ENCODE peak calls at places on chromosomes 16 and 17, in seven cellular contexts. One of them, this sample, is unnamed.

GRCh38 chr16:55179858-55180585 is 144.0 kb upstream of the IRX6 start:
- DNase-seq in heart right ventricle: no peak
- DNase-seq in fibroblast of pulmonary artery: no peak
- DNase-seq in stomach: no peak
- DNase-seq in fibroblast of the aortic adventitia: no peak
- DNase-seq in brain microvascular endothelial cell: no peak
- DNase-seq in AG04450: no peak
- DNase-seq in this sample: no peak

GRCh38 chr17:5585814-5586558 is 1.7 kb upstream of the NLRP1 start:
- DNase-seq in heart right ventricle: no peak
- DNase-seq in fibroblast of pulmonary artery: no peak
- DNase-seq in stomach: no peak
- DNase-seq in fibroblast of the aortic adventitia: peak; percentile 15
- DNase-seq in brain microvascular endothelial cell: no peak
- DNase-seq in AG04450: no peak
- DNase-seq in this sample: no peak

GRCh38 chr17:661509-661908 is 53.1 kb downstream of the VPS53 start:
- DNase-seq in heart right ventricle: no peak
- DNase-seq in fibroblast of pulmonary artery: no peak
- DNase-seq in stomach: no peak
- DNase-seq in fibroblast of the aortic adventitia: no peak
- DNase-seq in brain microvascular endothelial cell: no peak
- DNase-seq in AG04450: no peak
- DNase-seq in this sample: no peak

GRCh38 chr16:89089142-89089541 is 4.5 kb upstream of the ACSF3 start:
- DNase-seq in heart right ventricle: no peak
- DNase-seq in fibroblast of pulmonary artery: no peak
- DNase-seq in stomach: no peak
- DNase-seq in fibroblast of the aortic adventitia: no peak
- DNase-seq in brain microvascular endothelial cell: no peak
- DNase-seq in AG04450: no peak
- DNase-seq in this sample: no peak

GRCh38 chr17:63558441-63558840 is 8.2 kb downstream of the DCAF7 start:
- DNase-seq in heart right ventricle: no peak
- DNase-seq in fibroblast of pulmonary artery: no peak
- DNase-seq in stomach: no peak
- DNase-seq in fibroblast of the aortic adventitia: no peak
- DNase-seq in brain microvascular endothelial cell: no peak
- DNase-seq in AG04450: no peak
- DNase-seq in this sample: no peak

GRCh38 chr17:72970794-72971512 is 121.5 kb downstream of the SLC39A11 start:
- DNase-seq in heart right ventricle: no peak
- DNase-seq in fibroblast of pulmonary artery: no peak
- DNase-seq in stomach: no peak
- DNase-seq in fibroblast of the aortic adventitia: no peak
- DNase-seq in brain microvascular endothelial cell: no peak
- DNase-seq in AG04450: no peak
- DNase-seq in this sample: no peak

GRCh38 chr17:76736349-76737081 is 616 bp downstream of the SRSF2 start:
- DNase-seq in heart right ventricle: peak; percentile 83
- DNase-seq in fibroblast of pulmonary artery: peak; percentile 72
- DNase-seq in stomach: peak; percentile 81
- DNase-seq in fibroblast of the aortic adventitia: peak; percentile 63
- DNase-seq in brain microvascular endothelial cell: peak; percentile 57
- DNase-seq in AG04450: no peak
- DNase-seq in this sample: peak; percentile 75

GRCh38 chr16:83913234-83913633 is 14.3 kb downstream of the MLYCD start:
- DNase-seq in heart right ventricle: peak; percentile 78
- DNase-seq in fibroblast of pulmonary artery: peak; percentile 29
- DNase-seq in stomach: no peak
- DNase-seq in fibroblast of the aortic adventitia: no peak
- DNase-seq in brain microvascular endothelial cell: no peak
- DNase-seq in AG04450: no peak
- DNase-seq in this sample: no peak

GRCh38 chr16:53043462-53043861 is 9.2 kb downstream of the CHD9NB start:
- DNase-seq in heart right ventricle: no peak
- DNase-seq in fibroblast of pulmonary artery: no peak
- DNase-seq in stomach: no peak
- DNase-seq in fibroblast of the aortic adventitia: peak; percentile 67
- DNase-seq in brain microvascular endothelial cell: no peak
- DNase-seq in AG04450: no peak
- DNase-seq in this sample: peak; percentile 44

GRCh38 chr17:1376061-1376460 is 24.0 kb downstream of the YWHAE start:
- DNase-seq in heart right ventricle: no peak
- DNase-seq in fibroblast of pulmonary artery: no peak
- DNase-seq in stomach: no peak
- DNase-seq in fibroblast of the aortic adventitia: no peak
- DNase-seq in brain microvascular endothelial cell: no peak
- DNase-seq in AG04450: no peak
- DNase-seq in this sample: no peak

GRCh38 chr17:16407911-16408588 is 7.3 kb upstream of the TRPV2 start:
- DNase-seq in heart right ventricle: peak; percentile 52
- DNase-seq in fibroblast of pulmonary artery: peak; percentile 63
- DNase-seq in stomach: peak; percentile 78
- DNase-seq in fibroblast of the aortic adventitia: peak; percentile 62
- DNase-seq in brain microvascular endothelial cell: peak; percentile 52
- DNase-seq in AG04450: no peak
- DNase-seq in this sample: peak; percentile 60

GRCh38 chr16:1773703-1774455 is 945 bp upstream of the MRPS34 start:
- DNase-seq in heart right ventricle: no peak
- DNase-seq in fibroblast of pulmonary artery: no peak
- DNase-seq in stomach: peak; percentile 70
- DNase-seq in fibroblast of the aortic adventitia: peak; percentile 49
- DNase-seq in brain microvascular endothelial cell: no peak
- DNase-seq in AG04450: no peak
- DNase-seq in this sample: peak; percentile 53

GRCh38 chr16:66940236-66940635 is 4.9 kb downstream of the CES2 start:
- DNase-seq in heart right ventricle: no peak
- DNase-seq in fibroblast of pulmonary artery: no peak
- DNase-seq in stomach: no peak
- DNase-seq in fibroblast of the aortic adventitia: no peak
- DNase-seq in brain microvascular endothelial cell: no peak
- DNase-seq in AG04450: no peak
- DNase-seq in this sample: no peak

GRCh38 chr17:57271821-57272220 is 15.5 kb downstream of the MSI2 start:
- DNase-seq in heart right ventricle: no peak
- DNase-seq in fibroblast of pulmonary artery: no peak
- DNase-seq in stomach: no peak
- DNase-seq in fibroblast of the aortic adventitia: no peak
- DNase-seq in brain microvascular endothelial cell: no peak
- DNase-seq in AG04450: no peak
- DNase-seq in this sample: no peak

GRCh38 chr16:19284207-19284606 is 1.3 kb upstream of the CLEC19A start:
- DNase-seq in heart right ventricle: no peak
- DNase-seq in fibroblast of pulmonary artery: no peak
- DNase-seq in stomach: peak; percentile 90
- DNase-seq in fibroblast of the aortic adventitia: no peak
- DNase-seq in brain microvascular endothelial cell: peak; percentile 0
- DNase-seq in AG04450: no peak
- DNase-seq in this sample: no peak

GRCh38 chr17:67467500-67468481 is 90.7 kb downstream of the PITPNC1 start:
- DNase-seq in heart right ventricle: no peak
- DNase-seq in fibroblast of pulmonary artery: no peak
- DNase-seq in stomach: no peak
- DNase-seq in fibroblast of the aortic adventitia: no peak
- DNase-seq in brain microvascular endothelial cell: no peak
- DNase-seq in AG04450: no peak
- DNase-seq in this sample: no peak

GRCh38 chr17:57861000-57861736 is 11.3 kb upstream of the MRPS23 start:
- DNase-seq in heart right ventricle: peak; percentile 56
- DNase-seq in fibroblast of pulmonary artery: no peak
- DNase-seq in stomach: peak; percentile 84
- DNase-seq in fibroblast of the aortic adventitia: peak; percentile 36
- DNase-seq in brain microvascular endothelial cell: no peak
- DNase-seq in AG04450: no peak
- DNase-seq in this sample: no peak

GRCh38 chr17:38617967-38618760 is 12.4 kb upstream of the SRCIN1 start:
- DNase-seq in heart right ventricle: no peak
- DNase-seq in fibroblast of pulmonary artery: no peak
- DNase-seq in stomach: no peak
- DNase-seq in fibroblast of the aortic adventitia: no peak
- DNase-seq in brain microvascular endothelial cell: no peak
- DNase-seq in AG04450: no peak
- DNase-seq in this sample: no peak

GRCh38 chr17:43444223-43445008 is 39.4 kb upstream of the DHX8 start:
- DNase-seq in heart right ventricle: no peak
- DNase-seq in fibroblast of pulmonary artery: no peak
- DNase-seq in stomach: no peak
- DNase-seq in fibroblast of the aortic adventitia: no peak
- DNase-seq in brain microvascular endothelial cell: no peak
- DNase-seq in AG04450: no peak
- DNase-seq in this sample: no peak

DNA sequence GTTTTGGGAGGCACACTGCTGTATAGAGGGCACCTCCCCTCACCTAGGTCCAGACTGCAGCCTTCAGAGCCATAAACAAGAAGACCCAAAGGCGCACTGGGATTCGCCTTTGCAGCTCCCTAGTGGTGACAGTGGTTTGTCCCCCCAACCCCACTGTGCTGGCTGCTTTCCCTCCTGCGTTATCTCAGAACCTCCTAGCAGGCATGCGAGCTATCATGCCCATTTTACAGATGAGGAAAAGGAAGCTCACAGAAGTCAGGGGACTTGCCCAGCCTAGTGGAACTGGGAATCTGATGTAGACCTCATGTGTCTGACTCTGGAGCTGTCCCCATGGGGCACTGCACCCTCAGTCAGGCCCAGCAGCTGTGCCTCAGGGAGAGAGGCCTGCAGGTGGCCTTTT is 115.2 kb downstream of the CLEC16A start:
- DNase-seq in heart right ventricle: no peak
- DNase-seq in fibroblast of pulmonary artery: no peak
- DNase-seq in stomach: no peak
- DNase-seq in fibroblast of the aortic adventitia: no peak
- DNase-seq in brain microvascular endothelial cell: no peak
- DNase-seq in AG04450: no peak
- DNase-seq in this sample: no peak
- TF ChIP-seq CTCF in heart right ventricle: no peak
- TF ChIP-seq CTCF in fibroblast of pulmonary artery: no peak
- TF ChIP-seq CTCF in stomach: no peak
- TF ChIP-seq CTCF in fibroblast of the aortic adventitia: no peak
- TF ChIP-seq CTCF in brain microvascular endothelial cell: no peak
- TF ChIP-seq CTCF in AG04450: no peak
- TF ChIP-seq CTCF in this sample: no peak

GRCh38 chr16:86669285-86669805 is 91.0 kb downstream of the FOXL1 start:
- DNase-seq in heart right ventricle: no peak
- DNase-seq in fibroblast of pulmonary artery: no peak
- DNase-seq in stomach: no peak
- DNase-seq in fibroblast of the aortic adventitia: no peak
- DNase-seq in brain microvascular endothelial cell: no peak
- DNase-seq in AG04450: no peak
- DNase-seq in this sample: no peak
- H3K4me3 ChIP-seq in heart right ventricle: no peak overlapping the region
- H3K4me3 ChIP-seq in fibroblast of pulmonary artery: no peak overlapping the region
- H3K4me3 ChIP-seq in stomach: no peak overlapping the region
- H3K4me3 ChIP-seq in fibroblast of the aortic adventitia: no peak overlapping the region
- H3K4me3 ChIP-seq in brain microvascular endothelial cell: no peak overlapping the region
- H3K4me3 ChIP-seq in AG04450: no peak overlapping the region
- H3K4me3 ChIP-seq in this sample: no peak overlapping the region

GRCh38 chr17:13596241-13596941 is 5.3 kb downstream of the HS3ST3A1 start:
- DNase-seq in heart right ventricle: no peak
- DNase-seq in fibroblast of pulmonary artery: no peak
- DNase-seq in stomach: no peak
- DNase-seq in fibroblast of the aortic adventitia: no peak
- DNase-seq in brain microvascular endothelial cell: no peak
- DNase-seq in AG04450: no peak
- DNase-seq in this sample: no peak
- TF ChIP-seq CTCF in heart right ventricle: no peak
- TF ChIP-seq CTCF in fibroblast of pulmonary artery: no peak
- TF ChIP-seq CTCF in stomach: no peak
- TF ChIP-seq CTCF in fibroblast of the aortic adventitia: no peak
- TF ChIP-seq CTCF in brain microvascular endothelial cell: no peak
- TF ChIP-seq CTCF in AG04450: no peak
- TF ChIP-seq CTCF in this sample: no peak

GRCh38 chr17:21076242-21076641 is 33.4 kb upstream of the USP22 start:
- DNase-seq in heart right ventricle: no peak
- DNase-seq in fibroblast of pulmonary artery: no peak
- DNase-seq in stomach: no peak
- DNase-seq in fibroblast of the aortic adventitia: no peak
- DNase-seq in brain microvascular endothelial cell: no peak
- DNase-seq in AG04450: no peak
- DNase-seq in this sample: no peak
- H3K4me3 ChIP-seq in heart right ventricle: no peak overlapping the region
- H3K4me3 ChIP-seq in fibroblast of pulmonary artery: no peak overlapping the region
- H3K4me3 ChIP-seq in stomach: no peak overlapping the region
- H3K4me3 ChIP-seq in fibroblast of the aortic adventitia: no peak overlapping the region
- H3K4me3 ChIP-seq in brain microvascular endothelial cell: no peak overlapping the region
- H3K4me3 ChIP-seq in AG04450: no peak overlapping the region
- H3K4me3 ChIP-seq in this sample: no peak overlapping the region

GRCh38 chr17:56119191-56119590 is 34.1 kb upstream of the ANKFN1 start:
- DNase-seq in heart right ventricle: no peak
- DNase-seq in fibroblast of pulmonary artery: no peak
- DNase-seq in stomach: no peak
- DNase-seq in fibroblast of the aortic adventitia: no peak
- DNase-seq in brain microvascular endothelial cell: no peak
- DNase-seq in AG04450: no peak
- DNase-seq in this sample: no peak

GRCh38 chr17:56125830-56126819 is 27.1 kb upstream of the ANKFN1 start:
- DNase-seq in heart right ventricle: no peak
- DNase-seq in fibroblast of pulmonary artery: peak; percentile 53
- DNase-seq in stomach: no peak
- DNase-seq in fibroblast of the aortic adventitia: peak; percentile 80
- DNase-seq in brain microvascular endothelial cell: peak; percentile 11
- DNase-seq in AG04450: peak; percentile 30
- DNase-seq in this sample: peak; percentile 48

DNA sequence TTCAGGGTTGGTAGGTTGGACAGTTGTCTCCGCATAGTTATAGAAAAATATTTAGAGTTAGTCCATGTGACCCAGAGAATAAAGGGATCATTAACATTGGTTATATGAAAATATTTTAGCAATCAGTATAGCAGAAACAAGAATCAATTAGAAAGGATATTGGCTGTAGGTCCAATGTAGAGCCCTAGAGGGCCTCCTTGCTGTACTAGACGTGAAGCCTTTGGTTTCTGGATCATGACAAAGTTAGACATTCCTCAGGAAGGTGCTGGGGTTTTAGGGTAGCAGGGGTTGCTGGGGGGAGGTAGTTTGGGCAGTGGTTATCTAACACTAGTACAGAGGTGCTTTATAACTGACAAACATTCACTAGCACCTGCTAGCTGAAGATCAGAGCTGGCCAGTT is 31.6 kb upstream of the ANKFN1 start:
- DNase-seq in heart right ventricle: no peak
- DNase-seq in fibroblast of pulmonary artery: no peak
- DNase-seq in stomach: no peak
- DNase-seq in fibroblast of the aortic adventitia: no peak
- DNase-seq in brain microvascular endothelial cell: no peak
- DNase-seq in AG04450: no peak
- DNase-seq in this sample: no peak
- TF ChIP-seq CTCF in heart right ventricle: no peak
- TF ChIP-seq CTCF in fibroblast of pulmonary artery: no peak
- TF ChIP-seq CTCF in stomach: no peak
- TF ChIP-seq CTCF in fibroblast of the aortic adventitia: peak; percentile 24
- TF ChIP-seq CTCF in brain microvascular endothelial cell: peak; percentile 38
- TF ChIP-seq CTCF in AG04450: peak; percentile 36
- TF ChIP-seq CTCF in this sample: no peak

This sample was measured in cardiac fibroblast.